ENCODE peak calls at places on chromosomes 4 and X, in six cellular contexts. V, L, K, F, T and Z are unnamed samples.

GRCh38 chrX:104913348-104913747 is 307.1 kb downstream of the TEX13A start:
- DNase-seq in F (no peak), T (no peak), K (peak), L (no peak), V (peak), Z (no peak)

GRCh38 chrX:1389181-1389992 is 2.5 kb downstream of the SLC25A6 start:
- DNase-seq in V (no peak), F (peak), K (no peak), T (peak), L (no peak), Z (no peak)

GRCh38 chr4:123599061-123599919 is 202.7 kb downstream of the SPRY1 start:
- DNase-seq in L (no peak), T (no peak), F (no peak), K (peak), V (no peak), Z (no peak)

GRCh38 chr4:163350672-163351071 is 7.0 kb downstream of the NPY5R start:
- DNase-seq in T (no peak), K (peak), F (no peak), V (peak), L (no peak), Z (no peak)

GRCh38 chrX:119266364-119266995 is 30.4 kb downstream of the PGRMC1 start:
- DNase-seq in L (peak), T (no peak), F (peak), K (peak), V (peak), Z (no peak)

GRCh38 chr4:86015412-86016350 is 344.2 kb downstream of the MAPK10 start:
- DNase-seq in T (no peak), F (no peak), K (no peak), L (no peak), V (no peak), Z (no peak)

GRCh38 chrX:66731398-66731797 is 92.5 kb upstream of the EDA2R start:
- DNase-seq in K (peak), L (peak), V (peak), T (no peak), F (no peak), Z (no peak)

GRCh38 chr4:78032446-78032845 is 24.7 kb upstream of the FRAS1 start:
- DNase-seq in K (no peak), L (no peak), T (no peak), F (no peak), V (no peak), Z (no peak)

GRCh38 chrX:44042731-44043130 is 69.5 kb upstream of the NDP start:
- DNase-seq in F (no peak), T (no peak), K (no peak), L (no peak), V (no peak), Z (no peak)

GRCh38 chr4:31360786-31361185 is 640.6 kb downstream of the PCDH7 start:
- DNase-seq in K (peak), L (no peak), T (no peak), F (no peak), V (no peak), Z (no peak)

GRCh38 chr4:133594246-133595207 is 445.4 kb downstream of the PCDH10 start:
- DNase-seq in K (no peak), F (no peak), T (no peak), V (no peak), L (peak), Z (no peak)

GRCh38 chr4:160826339-160826679 is 1337.5 kb downstream of the FSTL5 start:
- DNase-seq in F (no peak), L (no peak), K (no peak), T (no peak), V (no peak), Z (no peak)

GRCh38 chr4:87614292-87614890 is 6.1 kb downstream of the DSPP start:
- DNase-seq in T (no peak), V (no peak), K (no peak), F (no peak), L (no peak), Z (no peak)

GRCh38 chrX:46704767-46705386 is 54.0 kb downstream of the SLC9A7 start:
- DNase-seq in F (no peak), V (no peak), T (no peak), K (no peak), L (peak), Z (no peak)

GRCh38 chr4:23934915-23935314 is 45.1 kb upstream of the PPARGC1A start:
- DNase-seq in V (no peak), T (peak), K (peak), F (peak), L (peak), Z (no peak)

GRCh38 chr4:169724251-169724650 is 33.5 kb downstream of the HPF1 start:
- DNase-seq in K (no peak), L (peak), F (no peak), T (no peak), V (no peak), Z (no peak)

GRCh38 chrX:74492720-74493201 is 71.5 kb downstream of the SLC16A2 start:
- DNase-seq in K (no peak), T (no peak), F (no peak), V (no peak), L (no peak), Z (no peak)

GRCh38 chr4:604131-604530 is 21.2 kb upstream of the PDE6B start:
- DNase-seq in V (no peak), F (no peak), T (no peak), K (no peak), L (no peak), Z (no peak)

GRCh38 chrX:113400193-113400704 is 559.6 kb upstream of the AMOT start:
- DNase-seq in V (no peak), L (peak), K (peak), F (no peak), T (no peak), Z (no peak)

GRCh38 chr4:105496899-105497298 is 23.0 kb upstream of the PPA2 start:
- DNase-seq in K (no peak), F (no peak), L (no peak), V (no peak), T (no peak), Z (no peak)

GRCh38 chr4:5824635-5825034 is 68.3 kb downstream of the CRMP1 start:
- DNase-seq in L (peak), T (no peak), F (no peak), V (peak), K (peak), Z (no peak)